ENCODE peak calls at places on chromosome 1, in ten cellular contexts. Z is foreskin keratinocyte, T is A549, J is PC-3, D is HCT116, N is fibroblast of lung, I is foreskin fibroblast, W is BE2C, G is neural progenitor cell, L is left ventricle myocardium inferior. R is an unnamed sample.

GRCh38 chr1:156639601-156640101 is 2.3 kb upstream of the BCAN start:
- DNase-seq in Z (no peak), T (no peak), J (peak), D (no peak), N (no peak), I (no peak), W (peak), G (no peak), L (no peak), R (peak)

GRCh38 chr1:6234502-6235295 is 1.1 kb downstream of the ICMT start:
- DNase-seq in Z (no peak), T (no peak), J (peak), D (no peak), N (no peak), I (peak), W (no peak), G (no peak), L (no peak), R (no peak)

GRCh38 chr1:6212193-6212959 is 6.5 kb downstream of the RNF207 start:
- DNase-seq in Z (no peak), T (no peak), J (no peak), D (no peak), N (no peak), I (no peak), W (no peak), G (no peak), L (no peak), R (no peak)

GRCh38 chr1:37410080-37410479 is 64.3 kb upstream of the ZC3H12A start:
- DNase-seq in Z (no peak), T (no peak), J (no peak), D (no peak), N (no peak), I (no peak), W (peak), G (peak), L (no peak), R (no peak)

GRCh38 chr1:22966309-22966708 is 6.4 kb downstream of the LACTBL1 start:
- DNase-seq in Z (no peak), T (no peak), J (no peak), D (no peak), N (no peak), I (no peak), W (no peak), G (no peak), L (no peak), R (no peak)

GRCh38 chr1:55321947-55322346 is 106.8 kb upstream of the USP24 start:
- DNase-seq in Z (no peak), T (peak), J (peak), D (no peak), N (peak), I (peak), W (no peak), G (no peak), L (no peak), R (peak)

GRCh38 chr1:20248954-20249612 is 41.6 kb upstream of the VWA5B1 start:
- DNase-seq in Z (no peak), T (no peak), J (no peak), D (no peak), N (no peak), I (no peak), W (no peak), G (no peak), L (no peak), R (no peak)

GRCh38 chr1:47680815-47681475 is 243.1 kb downstream of the FOXD2 start:
- DNase-seq in Z (no peak), T (no peak), J (no peak), D (no peak), N (no peak), I (no peak), W (no peak), G (no peak), L (no peak), R (no peak)

GRCh38 chr1:43719063-43719462 is 11.7 kb downstream of the ST3GAL3 start:
- DNase-seq in Z (no peak), T (no peak), J (no peak), D (no peak), N (peak), I (peak), W (no peak), G (no peak), L (no peak), R (no peak)

GRCh38 chr1:228256626-228257375 is 49.0 kb downstream of the OBSCN start:
- DNase-seq in Z (no peak), T (no peak), J (no peak), D (no peak), N (no peak), I (no peak), W (no peak), G (no peak), L (no peak), R (no peak)

GRCh38 chr1:68185743-68186142 is 46.6 kb downstream of the WLS start:
- DNase-seq in Z (peak), T (no peak), J (peak), D (no peak), N (no peak), I (no peak), W (no peak), G (no peak), L (no peak), R (no peak)

GRCh38 chr1:230137328-230137815 is 70.3 kb downstream of the GALNT2 start:
- DNase-seq in Z (no peak), T (no peak), J (no peak), D (no peak), N (no peak), I (no peak), W (no peak), G (no peak), L (no peak), R (no peak)

GRCh38 chr1:42163114-42163513 is 1.4 kb downstream of the GUCA2A start:
- DNase-seq in Z (no peak), T (peak), J (no peak), D (no peak), N (no peak), I (no peak), W (no peak), G (no peak), L (no peak), R (no peak)

GRCh38 chr1:3459051-3459908 is 4.8 kb downstream of the ARHGEF16 start:
- DNase-seq in Z (no peak), T (no peak), J (no peak), D (no peak), N (no peak), I (no peak), W (peak), G (no peak), L (no peak), R (no peak)

GRCh38 chr1:154720328-154721301 is 112.6 kb upstream of the ADAR start:
- DNase-seq in Z (no peak), T (no peak), J (no peak), D (no peak), N (no peak), I (no peak), W (no peak), G (peak), L (no peak), R (no peak)

GRCh38 chr1:58358311-58358710 is 188.2 kb downstream of the OMA1 start:
- DNase-seq in Z (no peak), T (peak), J (peak), D (no peak), N (peak), I (peak), W (no peak), G (no peak), L (no peak), R (peak)

GRCh38 chr1:212512731-212513559 is 80.2 kb downstream of the NENF start:
- DNase-seq in Z (no peak), T (peak), J (peak), D (peak), N (no peak), I (no peak), W (no peak), G (no peak), L (no peak), R (peak)

GRCh38 chr1:21868941-21869454 is 56.9 kb downstream of the LDLRAD2 start:
- DNase-seq in Z (no peak), T (no peak), J (no peak), D (no peak), N (no peak), I (no peak), W (no peak), G (no peak), L (no peak), R (no peak)

GRCh38 chr1:28860332-28861073 is 48.5 kb downstream of the OPRD1 start:
- DNase-seq in Z (peak), T (peak), J (peak), D (no peak), N (no peak), I (peak), W (peak), G (no peak), L (no peak), R (peak)

GRCh38 chr1:228079013-228079412 is 3.5 kb upstream of the ARF1 start:
- DNase-seq in Z (no peak), T (no peak), J (no peak), D (no peak), N (no peak), I (no peak), W (no peak), G (no peak), L (no peak), R (no peak)

GRCh38 chr1:175267716-175268416 is 75.3 kb upstream of the KIAA0040 start:
- DNase-seq in Z (peak), T (no peak), J (peak), D (no peak), N (peak), I (no peak), W (no peak), G (no peak), L (peak), R (no peak)

GRCh38 chr1:157993179-157994080 is at the start of gene KIRREL1:
- DNase-seq in Z (peak), T (peak), J (peak), D (no peak), N (peak), I (peak), W (no peak), G (peak), L (peak), R (peak)

GRCh38 chr1:204426035-204426436 is 14.4 kb upstream of the PPP1R15B start:
- DNase-seq in Z (peak), T (peak), J (peak), D (no peak), N (peak), I (peak), W (no peak), G (no peak), L (no peak), R (peak)

GRCh38 chr1:41239988-41240610 is 2.0 kb downstream of the SCMH1 start:
- DNase-seq in Z (peak), T (peak), J (peak), D (no peak), N (peak), I (peak), W (no peak), G (no peak), L (no peak), R (peak)

GRCh38 chr1:240000634-240001033 is 91.0 kb upstream of the FMN2 start:
- DNase-seq in Z (peak), T (no peak), J (peak), D (no peak), N (peak), I (peak), W (no peak), G (no peak), L (no peak), R (peak)

GRCh38 chr1:51699376-51699775 is 82.5 kb downstream of the OSBPL9 start:
- DNase-seq in Z (no peak), T (no peak), J (no peak), D (no peak), N (no peak), I (no peak), W (no peak), G (no peak), L (no peak), R (no peak)

GRCh38 chr1:166839600-166840308 is 479 bp downstream of the POGK start:
- DNase-seq in Z (peak), T (peak), J (peak), D (no peak), N (peak), I (peak), W (peak), G (peak), L (peak), R (peak)
- TF ChIP-seq CTCF in Z (peak), T (peak), J (peak), D (peak), N (peak), I (peak), W (peak), G (peak), L (peak), R (peak)

GRCh38 chr1:226886142-226886901 is 15.9 kb downstream of the PSEN2 start:
- DNase-seq in Z (no peak), T (no peak), J (no peak), D (no peak), N (no peak), I (no peak), W (no peak), G (no peak), L (no peak), R (no peak)
- TF ChIP-seq CTCF in Z (no peak), T (no peak), J (no peak), D (no peak), N (no peak), I (no peak), W (no peak), G (no peak), L (no peak), R (no peak)

DNA sequence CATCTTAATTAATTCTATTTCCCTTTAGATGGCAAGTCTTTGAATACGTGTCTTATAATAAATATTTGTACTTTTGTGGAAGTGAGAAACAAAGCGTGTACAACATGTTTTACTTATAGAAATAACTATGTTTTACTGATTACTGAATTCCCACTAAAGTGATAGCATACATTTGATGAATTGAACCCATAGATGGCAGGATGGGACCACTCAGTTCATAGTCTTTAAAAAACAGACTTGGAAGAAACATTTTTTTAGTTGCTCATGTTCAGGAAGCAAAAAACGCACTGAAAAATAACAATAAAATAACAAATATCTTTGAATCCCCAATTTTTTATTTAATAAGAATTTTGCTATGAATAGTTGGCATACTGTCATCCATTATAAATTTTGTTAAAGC is 507.1 kb upstream of the ZRANB2 start:
- DNase-seq in Z (peak), T (no peak), J (peak), D (no peak), N (peak), I (peak), W (peak), G (peak), L (no peak), R (peak)
- TF ChIP-seq CTCF in Z (peak), T (no peak), J (peak), D (no peak), N (no peak), I (peak), W (peak), G (peak), L (peak), R (peak)

GRCh38 chr1:150234647-150235435 is 1.1 kb downstream of the ANP32E start:
- DNase-seq in Z (peak), T (peak), J (peak), D (peak), N (peak), I (peak), W (peak), G (peak), L (peak), R (peak)

GRCh38 chr1:150236614-150236934 is 662 bp upstream of the ANP32E start:
- DNase-seq in Z (no peak), T (no peak), J (no peak), D (no peak), N (no peak), I (no peak), W (no peak), G (peak), L (no peak), R (no peak)

GRCh38 chr1:150235436-150235851 is 468 bp downstream of the ANP32E start:
- DNase-seq in Z (peak), T (no peak), J (no peak), D (no peak), N (no peak), I (no peak), W (no peak), G (peak), L (no peak), R (peak)

GRCh38 chr1:150237746-150238145 is 1.8 kb upstream of the ANP32E start:
- DNase-seq in Z (no peak), T (no peak), J (no peak), D (no peak), N (no peak), I (no peak), W (no peak), G (no peak), L (no peak), R (no peak)

GRCh38 chr1:150235852-150236613 is at the start of gene ANP32E:
- DNase-seq in Z (peak), T (peak), J (peak), D (peak), N (peak), I (peak), W (peak), G (peak), L (peak), R (peak)
- TF ChIP-seq CTCF in Z (peak), T (no peak), J (no peak), D (no peak), N (peak), I (no peak), W (peak), G (peak), L (peak), R (no peak)

GRCh38 chr1:106879538-106879937 is 176.9 kb upstream of the PRMT6 start:
- DNase-seq in Z (peak), T (no peak), J (no peak), D (no peak), N (peak), I (no peak), W (peak), G (peak), L (peak), R (peak)

GRCh38 chr1:106889054-106889453 is 167.4 kb upstream of the PRMT6 start:
- DNase-seq in Z (no peak), T (no peak), J (no peak), D (no peak), N (no peak), I (no peak), W (peak), G (peak), L (no peak), R (no peak)

GRCh38 chr1:106880226-106880625 is 176.2 kb upstream of the PRMT6 start:
- DNase-seq in Z (no peak), T (no peak), J (no peak), D (no peak), N (no peak), I (no peak), W (no peak), G (no peak), L (peak), R (no peak)

DNA sequence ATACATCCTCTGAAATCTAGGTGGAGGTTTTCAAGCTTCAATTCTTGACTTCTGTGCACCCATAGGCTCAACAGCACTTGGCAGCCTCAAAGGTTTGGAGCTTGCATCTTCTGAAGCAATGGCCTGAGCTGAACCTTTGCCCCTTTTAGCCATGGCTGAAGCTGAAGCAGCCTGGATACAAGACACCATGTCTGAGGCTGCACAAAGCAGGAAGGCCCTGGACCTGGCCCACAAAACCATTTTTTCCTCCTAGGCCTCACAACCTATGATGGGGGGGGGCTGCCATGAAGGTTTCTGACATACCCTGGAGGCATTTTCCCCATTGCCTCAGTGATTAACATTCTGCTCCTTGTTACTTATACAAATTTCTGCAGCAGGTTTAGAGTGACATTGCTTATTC is 173.3 kb upstream of the PRMT6 start:
- DNase-seq in Z (no peak), T (no peak), J (no peak), D (no peak), N (no peak), I (no peak), W (no peak), G (no peak), L (no peak), R (no peak)
- TF ChIP-seq CTCF in Z (no peak), T (no peak), J (no peak), D (no peak), N (no peak), I (no peak), W (no peak), G (no peak), L (no peak), R (no peak)

DNA sequence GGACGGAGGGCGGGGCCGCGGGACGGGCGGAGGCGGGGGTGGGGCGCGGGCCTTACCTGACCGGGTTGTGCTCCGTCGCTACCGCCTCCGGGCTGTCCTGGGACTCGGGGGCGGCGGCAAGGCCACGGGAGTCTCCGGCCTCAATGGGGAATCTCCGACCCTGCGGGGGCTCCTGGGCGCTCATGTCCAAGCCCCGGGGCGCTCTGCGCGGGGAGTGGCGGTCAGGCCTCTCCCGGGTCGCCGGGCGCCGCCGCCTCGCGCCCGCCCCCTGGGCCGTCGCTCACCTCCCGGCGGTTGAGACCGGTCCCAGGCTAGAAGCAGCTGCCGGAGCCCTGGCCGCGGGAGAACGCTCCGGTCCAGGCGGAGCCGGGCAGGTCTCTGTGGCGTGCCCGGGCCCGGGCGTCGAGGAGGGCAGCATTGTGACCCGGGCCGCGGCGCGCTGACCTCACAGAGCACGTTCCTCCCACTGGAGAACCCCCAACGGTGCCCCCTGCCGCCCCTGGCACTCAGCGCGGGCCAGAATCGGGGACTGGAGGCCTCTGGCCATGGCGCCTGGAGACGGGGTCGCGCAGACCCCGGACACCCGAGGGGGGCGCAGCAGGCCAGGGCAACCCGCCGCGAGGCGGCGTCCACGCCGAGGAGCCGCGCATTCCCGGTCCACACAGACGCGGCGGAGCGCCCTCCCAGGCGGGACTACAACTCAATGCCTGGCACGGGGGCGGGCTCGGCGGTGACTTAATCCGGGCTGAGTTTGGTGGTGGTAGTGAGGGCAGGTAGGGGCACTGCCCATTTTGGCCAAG is 411 bp downstream of the FAM229A start:
- DNase-seq in Z (peak), T (no peak), J (no peak), D (no peak), N (peak), I (no peak), W (peak), G (peak), L (peak), R (no peak)
- TF ChIP-seq CTCF in Z (peak), T (no peak), J (peak), D (no peak), N (peak), I (peak), W (peak), G (peak), L (peak), R (no peak)

GRCh38 chr1:15870421-15870820 is 22.9 kb downstream of the SPEN start:
- DNase-seq in Z (no peak), T (no peak), J (no peak), D (no peak), N (no peak), I (peak), W (no peak), G (no peak), L (no peak), R (no peak)

GRCh38 chr1:15881961-15882360 is 34.5 kb downstream of the SPEN start:
- DNase-seq in Z (no peak), T (no peak), J (no peak), D (no peak), N (no peak), I (no peak), W (no peak), G (no peak), L (no peak), R (no peak)

GRCh38 chr1:15876357-15876756 is 28.9 kb downstream of the SPEN start:
- DNase-seq in Z (no peak), T (peak), J (no peak), D (no peak), N (no peak), I (no peak), W (peak), G (peak), L (no peak), R (no peak)
- TF ChIP-seq CTCF in Z (peak), T (peak), J (no peak), D (peak), N (peak), I (no peak), W (peak), G (peak), L (peak), R (no peak)

R was measured in MCF 10A.